ENCODE peak calls at places on chromosomes 7 and 10, in four cellular contexts. N is mucosa of descending colon; Y is activated CD4-positive, alpha-beta T cell treated with anti-CD3 and anti-CD28 coated beads for 24 hours; V is ecto neural progenitor cell. D is an unnamed sample.

GRCh38 chr10:75428434-75429158 is 2.8 kb upstream of the LRMDA start:
- DNase-seq in Y (no peak), V (no peak), N (no peak), D (no peak)

GRCh38 chr10:12364559-12364958 is 15.2 kb downstream of the CAMK1D start:
- DNase-seq in N (no peak), V (no peak), Y (no peak), D (no peak)

GRCh38 chr7:117560030-117560429 is 80.2 kb downstream of the CFTR start:
- DNase-seq in Y (no peak), V (no peak), N (no peak), D (no peak)

GRCh38 chr7:110645616-110646015 is 445.3 kb upstream of the LRRN3 start:
- DNase-seq in Y (no peak), V (no peak), N (no peak), D (no peak)

GRCh38 chr10:72935358-72935757 is 19.2 kb downstream of the PLA2G12B start:
- DNase-seq in N (no peak), V (no peak), Y (no peak), D (no peak)

GRCh38 chr7:11343818-11344413 is 370.2 kb downstream of the PHF14 start:
- DNase-seq in V (no peak), N (no peak), Y (no peak), D (no peak)

GRCh38 chr10:29598861-29599311 is 35.9 kb downstream of the SVIL start:
- DNase-seq in V (peak), Y (no peak), N (no peak), D (no peak)

GRCh38 chr10:29836396-29836795 is 201.6 kb upstream of the SVIL start:
- DNase-seq in Y (no peak), V (no peak), N (no peak), D (no peak)

GRCh38 chr7:70392870-70393269 is 739.1 kb upstream of the GALNT17 start:
- DNase-seq in Y (no peak), V (peak), N (no peak), D (no peak)

GRCh38 chr10:43060291-43060690 is 16.6 kb upstream of the RET start:
- DNase-seq in N (peak), Y (no peak), V (no peak), D (no peak)

GRCh38 chr10:128579280-128579679 is 453.1 kb upstream of the MKI67 start:
- DNase-seq in Y (no peak), N (no peak), V (no peak), D (no peak)

D was measured in lower lobe of right lung.